ENCODE peak calls at places on chromosomes 5 and 9, in ten cellular contexts. E is osteocyte, N is astrocyte of the spinal cord, R is Calu3, P is K562, W is choroid plexus epithelial cell, X is NB4, I is mammary epithelial cell, G is upper lobe of left lung, Y is kidney. M is an unnamed sample.
A peak's percentile ranks its signal among the peaks of the same experiment; 100 is the strongest.

GRCh38 chr9:18072967-18073366 is 401.0 kb upstream of the ADAMTSL1 start:
- DNase-seq in E (no peak), Y (peak; percentile 79), G (no peak), N (no peak), X (no peak), R (no peak), I (no peak), W (no peak), P (no peak), M (no peak)

GRCh38 chr5:14109041-14109747 is 33.9 kb upstream of the TRIO start:
- DNase-seq in Y (no peak), X (no peak), N (peak; percentile 74), I (peak; percentile 85), R (no peak), G (no peak), W (peak; percentile 38), E (no peak), P (no peak), M (no peak)

GRCh38 chr9:77421506-77422265 is 226.4 kb downstream of the GNA14 start:
- DNase-seq in R (no peak), N (peak; percentile 48), P (no peak), I (no peak), G (no peak), E (no peak), W (peak; percentile 61), X (no peak), Y (no peak), M (no peak)

GRCh38 chr9:126239515-126239914 is 87.1 kb upstream of the MVB12B start:
- DNase-seq in X (no peak), W (no peak), I (no peak), G (no peak), R (no peak), Y (no peak), P (no peak), N (no peak), E (no peak), M (no peak)

GRCh38 chr5:153965102-153965645 is 73.5 kb downstream of the FAM114A2 start:
- DNase-seq in G (peak; percentile 39), E (no peak), R (peak; percentile 73), X (peak; percentile 64), N (peak; percentile 53), W (peak; percentile 74), I (peak; percentile 40), P (peak; percentile 79), Y (no peak), M (no peak)

GRCh38 chr5:115295775-115296129 is 702 bp downstream of the CCDC112 start:
- DNase-seq in W (no peak), E (no peak), N (no peak), I (no peak), Y (no peak), P (peak; percentile 8), G (no peak), R (no peak), X (no peak), M (no peak)

GRCh38 chr9:136399176-136400037 is 563 bp downstream of the SNAPC4 start:
- DNase-seq in N (no peak), Y (no peak), E (no peak), R (peak; percentile 26), G (no peak), P (no peak), X (peak; percentile 42), I (peak; percentile 26), W (peak; percentile 28), M (no peak)

GRCh38 chr9:127144670-127145458 is 22.4 kb upstream of the ANGPTL2 start:
- DNase-seq in P (no peak), X (no peak), N (no peak), Y (peak; percentile 65), R (no peak), G (no peak), I (no peak), E (no peak), W (no peak), M (no peak)

GRCh38 chr9:4137234-4137633 is 162.6 kb downstream of the GLIS3 start:
- DNase-seq in X (no peak), E (no peak), I (peak; percentile 93), Y (no peak), N (peak; percentile 95), W (peak; percentile 97), P (no peak), R (peak; percentile 51), G (no peak), M (no peak)

GRCh38 chr9:88537743-88538055 is 2.7 kb downstream of the NXNL2 start:
- DNase-seq in P (no peak), N (peak; percentile 85), E (no peak), X (peak; percentile 86), I (peak; percentile 69), Y (peak; percentile 90), R (peak; percentile 45), W (peak; percentile 86), G (peak; percentile 41), M (no peak)

GRCh38 chr5:128538249-128539037 is 398 bp upstream of the FBN2 start:
- DNase-seq in E (peak; percentile 99), P (no peak), X (peak; percentile 86), R (peak; percentile 16), Y (peak; percentile 74), N (peak; percentile 84), W (peak; percentile 88), G (peak; percentile 25), I (peak; percentile 80), M (peak; percentile 91)

DNA sequence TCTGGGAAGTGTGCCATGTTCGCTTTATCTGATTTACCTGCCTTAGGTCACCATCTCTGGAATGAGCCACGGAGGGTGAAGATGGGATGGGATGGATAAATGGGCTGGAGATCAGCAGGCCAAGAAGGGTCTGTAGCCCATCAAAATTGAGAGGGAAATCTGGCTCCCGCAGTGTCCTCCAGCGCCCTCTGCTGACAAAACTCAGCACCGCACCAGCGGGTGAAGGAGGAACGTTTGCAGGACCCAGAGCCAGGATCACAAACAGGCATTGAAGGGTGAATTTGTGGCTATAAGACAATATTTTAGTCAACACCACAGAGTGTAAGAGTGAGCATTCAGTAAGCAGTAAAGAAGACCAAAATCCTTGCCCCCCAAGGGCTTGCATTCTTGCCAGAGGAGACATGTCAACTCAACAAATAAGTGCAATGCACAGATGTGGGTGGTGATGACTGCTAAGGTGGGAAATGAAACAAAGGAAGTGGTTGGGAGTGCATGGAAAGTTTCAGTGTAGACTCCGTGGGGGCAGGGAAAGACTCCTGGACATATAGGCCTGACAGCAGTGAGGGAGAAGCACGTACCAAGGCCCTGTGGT is 124.4 kb downstream of the TENT4A start:
- DNase-seq in Y (no peak), G (no peak), R (peak; percentile 41), W (peak; percentile 3), P (peak; percentile 66), E (no peak), I (no peak), N (no peak), X (peak; percentile 57), M (no peak)
- TF ChIP-seq CTCF in Y (no peak), G (no peak), R (peak; percentile 48), W (peak; percentile 57), P (peak; percentile 94), E (peak; percentile 49), I (peak; percentile 47), N (peak; percentile 46), X (peak; percentile 94), M (peak; percentile 69)

DNA sequence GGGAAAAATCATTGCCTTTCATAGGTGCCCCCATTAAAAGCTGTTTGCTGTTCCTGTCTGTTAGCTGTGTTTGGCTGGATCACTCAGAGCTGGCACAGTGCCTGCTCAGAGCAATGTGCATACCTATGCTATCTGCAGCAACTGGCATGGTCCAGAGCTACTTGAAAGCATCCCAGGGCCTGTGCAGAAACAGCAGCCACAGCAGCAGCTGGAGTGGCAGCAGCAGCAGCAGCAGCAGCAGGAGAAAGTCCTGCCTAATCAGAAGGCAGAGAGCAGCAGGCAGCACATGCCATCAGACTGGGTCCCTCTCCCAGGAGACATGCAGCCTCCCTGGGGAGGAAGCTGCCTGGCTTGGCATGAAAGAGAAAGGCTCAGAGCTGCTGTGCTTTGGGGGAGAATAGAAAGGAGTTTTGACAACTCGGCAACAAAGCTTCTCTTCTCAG is 243.8 kb upstream of the WWC1 start:
- DNase-seq in G (no peak), X (peak; percentile 2), R (no peak), W (peak; percentile 15), E (no peak), P (no peak), Y (no peak), N (peak; percentile 31), I (no peak), M (no peak)
- TF ChIP-seq CTCF in G (no peak), X (no peak), R (no peak), W (no peak), E (no peak), P (no peak), Y (no peak), N (no peak), I (no peak), M (peak; percentile 21)

GRCh38 chr9:19492775-19493173 is 84.0 kb downstream of the ACER2 start:
- DNase-seq in X (no peak), Y (no peak), P (no peak), E (no peak), N (no peak), W (no peak), R (no peak), I (no peak), G (no peak), M (no peak)
- TF ChIP-seq CTCF in X (no peak), Y (no peak), P (no peak), E (no peak), N (no peak), W (no peak), R (no peak), I (no peak), G (no peak), M (no peak)

GRCh38 chr5:155759984-155760383 is 567.0 kb upstream of the SGCD start:
- DNase-seq in W (no peak), Y (no peak), P (no peak), E (no peak), X (no peak), N (no peak), G (no peak), R (no peak), I (no peak), M (no peak)

GRCh38 chr5:155767480-155767879 is 559.5 kb upstream of the SGCD start:
- DNase-seq in R (no peak), I (no peak), P (no peak), W (no peak), X (no peak), Y (no peak), G (no peak), E (no peak), N (no peak), M (no peak)

GRCh38 chr5:155759252-155759651 is 567.7 kb upstream of the SGCD start:
- DNase-seq in R (no peak), W (no peak), P (no peak), I (no peak), G (no peak), X (no peak), Y (no peak), E (no peak), N (no peak), M (no peak)

GRCh38 chr5:155761502-155761901 is 565.5 kb upstream of the SGCD start:
- DNase-seq in G (no peak), Y (no peak), R (no peak), I (no peak), P (no peak), W (no peak), X (no peak), N (no peak), E (no peak), M (no peak)
- TF ChIP-seq CTCF in G (no peak), Y (no peak), R (no peak), I (no peak), P (no peak), W (no peak), X (no peak), N (no peak), E (no peak), M (no peak)

GRCh38 chr5:152466079-152466745 is 61.1 kb upstream of the NMUR2 start:
- DNase-seq in X (no peak), W (no peak), E (no peak), N (no peak), P (no peak), G (no peak), R (no peak), Y (no peak), I (no peak), M (no peak)
- TF ChIP-seq CTCF in X (no peak), W (no peak), E (no peak), N (no peak), P (no peak), G (no peak), R (no peak), Y (no peak), I (no peak), M (no peak)